ENCODE peak calls at places on chromosomes 1 and 21, in eight cellular contexts. R is NCI-H146; O is T1000; A is NCI-H1694 treated with DMSO at 0.1 percent for 48 hours; P is activated CD4-positive, alpha-beta T cell treated with anti-CD3 and anti-CD28 coated beads, Interleukin-2, amount 50 U/mL, for 48 hours; I is frontal cortex; Z is stimulated activated naive CD4-positive, alpha-beta T cell; X is activated effector memory CD4-positive, alpha-beta T cell treated with Interleukin-2 at 50 U/mL for 16 hours. D is an unnamed sample.

GRCh38 chr1:230270185-230270939 is 155.8 kb downstream of the PGBD5 start:
- DNase-seq in R (peak; percentile 90), O (no peak), A (no peak), P (peak; percentile 42), I (no peak), Z (no peak), X (no peak), D (peak; percentile 31)

GRCh38 chr1:24930703-24931480 is 816 bp upstream of the RUNX3 start:
- DNase-seq in R (no peak), O (no peak), A (no peak), P (no peak), I (no peak), Z (no peak), X (no peak), D (no peak)

GRCh38 chr1:86648255-86648654 is 56.1 kb upstream of the SH3GLB1 start:
- DNase-seq in R (no peak), O (no peak), A (no peak), P (no peak), I (no peak), Z (no peak), X (no peak), D (no peak)

GRCh38 chr1:93448983-93449805 is 1.3 kb downstream of the FNBP1L start:
- DNase-seq in R (peak; percentile 74), O (no peak), A (peak; percentile 40), P (no peak), I (no peak), Z (no peak), X (no peak), D (no peak)

GRCh38 chr21:38662224-38662568 is 143.5 kb upstream of the ETS2 start:
- DNase-seq in R (no peak), O (no peak), A (no peak), P (no peak), I (no peak), Z (no peak), X (no peak), D (no peak)

GRCh38 chr1:221712198-221712684 is 29.6 kb downstream of the DUSP10 start:
- DNase-seq in R (no peak), O (no peak), A (no peak), P (peak; percentile 20), I (no peak), Z (peak; percentile 18), X (no peak), D (peak; percentile 27)

GRCh38 chr1:81517987-81518386 is 282.7 kb upstream of the ADGRL2 start:
- DNase-seq in R (no peak), O (no peak), A (no peak), P (no peak), I (no peak), Z (no peak), X (no peak), D (no peak)

GRCh38 chr1:110874303-110875215 is 1.6 kb downstream of the CD53 start:
- DNase-seq in R (no peak), O (no peak), A (no peak), P (no peak), I (no peak), Z (no peak), X (no peak), D (no peak)

GRCh38 chr21:43921979-43922945 is 57.2 kb downstream of the AGPAT3 start:
- DNase-seq in R (no peak), O (no peak), A (no peak), P (peak; percentile 64), I (no peak), Z (peak; percentile 24), X (peak; percentile 37), D (peak; percentile 48)

GRCh38 chr1:231165371-231165770 is 3.5 kb downstream of the TRIM67 start:
- DNase-seq in R (no peak), O (no peak), A (no peak), P (no peak), I (no peak), Z (no peak), X (no peak), D (no peak)

GRCh38 chr1:110243146-110243545 is 33.0 kb downstream of the KCNC4 start:
- DNase-seq in R (no peak), O (no peak), A (no peak), P (no peak), I (no peak), Z (no peak), X (no peak), D (no peak)

GRCh38 chr1:157095091-157095490 is 4.5 kb downstream of the ETV3L start:
- DNase-seq in R (no peak), O (no peak), A (no peak), P (no peak), I (no peak), Z (no peak), X (no peak), D (no peak)

GRCh38 chr1:231419738-231420298 is 2.3 kb downstream of the EGLN1 start:
- DNase-seq in R (peak; percentile 3), O (no peak), A (no peak), P (no peak), I (no peak), Z (no peak), X (no peak), D (no peak)

GRCh38 chr1:10451286-10451685 is 1.5 kb downstream of the CORT start:
- DNase-seq in R (no peak), O (no peak), A (no peak), P (no peak), I (no peak), Z (no peak), X (no peak), D (no peak)

GRCh38 chr1:50981741-50982140 is 11.7 kb downstream of the CDKN2C start:
- DNase-seq in R (peak; percentile 85), O (no peak), A (peak; percentile 86), P (no peak), I (no peak), Z (no peak), X (no peak), D (no peak)

GRCh38 chr1:37867784-37868183 is 8.4 kb upstream of the MTF1 start:
- DNase-seq in R (no peak), O (no peak), A (no peak), P (no peak), I (no peak), Z (no peak), X (no peak), D (no peak)

GRCh38 chr21:42740405-42740909 is 87.0 kb downstream of the PDE9A start:
- DNase-seq in R (no peak), O (no peak), A (no peak), P (no peak), I (no peak), Z (no peak), X (no peak), D (no peak)

GRCh38 chr1:65459397-65459768 is 38.9 kb downstream of the LEPR start:
- DNase-seq in R (peak; percentile 23), O (no peak), A (peak; percentile 31), P (no peak), I (peak; percentile 21), Z (no peak), X (no peak), D (no peak)

GRCh38 chr1:59396387-59396786 is 99.5 kb downstream of the FGGY start:
- DNase-seq in R (no peak), O (no peak), A (no peak), P (no peak), I (no peak), Z (no peak), X (no peak), D (no peak)

GRCh38 chr1:53316058-53316741 is 11.7 kb downstream of the LRP8 start:
- DNase-seq in R (no peak), O (no peak), A (peak; percentile 42), P (no peak), I (no peak), Z (no peak), X (no peak), D (no peak)

GRCh38 chr21:27024316-27024715 is 57.4 kb upstream of the ADAMTS5 start:
- DNase-seq in R (no peak), O (no peak), A (no peak), P (no peak), I (no peak), Z (no peak), X (no peak), D (no peak)